ENCODE peak calls at places on chromosomes 6 and 20, in four cellular contexts. E is SK-N-SH, O is sigmoid colon, P is GM12878. Y is an unnamed sample. For H3K4me1, the result is how much of the 10 kb centered on the place peaks cover.

GRCh38 chr20:50588034-50588736 is 78.0 kb downstream of the PTPN1 start:
- DNase-seq in E (peak), P (no peak), O (peak), Y (peak)

GRCh38 chr6:121645100-121645745 is 209.8 kb downstream of the GJA1 start:
- DNase-seq in E (no peak), O (no peak), P (no peak), Y (no peak)

GRCh38 chr20:51340451-51340840 is 202.1 kb downstream of the NFATC2 start:
- DNase-seq in E (no peak), P (no peak), O (no peak), Y (no peak)

GRCh38 chr6:166927240-166927941 is 29.0 kb downstream of the RNASET2 start:
- DNase-seq in O (no peak), P (no peak), E (no peak), Y (no peak)

GRCh38 chr6:72626126-72626525 is 4.3 kb downstream of the KCNQ5 start:
- DNase-seq in E (no peak), O (no peak), P (peak), Y (no peak)

GRCh38 chr6:3568396-3569082 is 111.7 kb upstream of the SLC22A23 start:
- DNase-seq in P (no peak), E (peak), O (no peak), Y (no peak)

GRCh38 chr6:92848901-92849300 is 570.5 kb downstream of the EPHA7 start:
- DNase-seq in P (no peak), E (no peak), O (no peak), Y (no peak)

GRCh38 chr6:85364354-85364753 is 85.5 kb upstream of the NT5E start:
- DNase-seq in P (no peak), O (no peak), E (no peak), Y (no peak)

GRCh38 chr6:16320533-16321340 is 82.3 kb downstream of the GMPR start:
- DNase-seq in O (no peak), P (no peak), E (no peak), Y (no peak)

GRCh38 chr6:24520929-24521546 is 26.3 kb downstream of the ALDH5A1 start:
- DNase-seq in P (no peak), E (peak), O (no peak), Y (peak)

GRCh38 chr6:42075159-42075838 is 25.0 kb downstream of the TAF8 start:
- DNase-seq in P (no peak), E (peak), O (peak), Y (peak)

GRCh38 chr6:26211963-26212362 is 124.7 kb downstream of the HFE start:
- DNase-seq in O (no peak), P (no peak), E (no peak), Y (no peak)

GRCh38 chr6:150857062-150857905 is 8.2 kb upstream of the MTHFD1L start:
- DNase-seq in O (no peak), P (no peak), E (no peak), Y (no peak)

GRCh38 chr6:43070028-43070632 is 6.0 kb upstream of the PTK7 start:
- DNase-seq in E (peak), P (no peak), O (no peak), Y (no peak)

GRCh38 chr20:59933296-59933848 is at the start of gene SYCP2:
- DNase-seq in P (no peak), E (peak), O (peak), Y (peak)

GRCh38 chr6:42113929-42114636 is 28.3 kb downstream of the C6orf132 start:
- DNase-seq in E (no peak), P (no peak), O (no peak), Y (no peak)

GRCh38 chr6:155850408-155850841 is 394.8 kb upstream of the NOX3 start:
- DNase-seq in P (no peak), E (no peak), O (no peak), Y (no peak)

GRCh38 chr6:31972709-31973350 is 892 bp upstream of the DXO start:
- DNase-seq in P (no peak), O (no peak), E (no peak), Y (no peak)

GRCh38 chr6:119040229-119040628 is 38.2 kb downstream of the FAM184A start:
- DNase-seq in P (no peak), O (no peak), E (no peak), Y (no peak)

GRCh38 chr6:16196260-16196914 is 42.0 kb upstream of the GMPR start:
- DNase-seq in E (no peak), P (no peak), O (no peak), Y (no peak)

GRCh38 chr20:6637160-6637579 is 130.3 kb upstream of the BMP2 start:
- DNase-seq in E (no peak), O (no peak), P (no peak), Y (no peak)

GRCh38 chr6:163579111-163579879 is 164.8 kb downstream of the QKI start:
- DNase-seq in O (no peak), E (no peak), P (no peak), Y (no peak)

GRCh38 chr6:24927234-24927955 is 8.4 kb downstream of the RIPOR2 start:
- DNase-seq in E (no peak), P (no peak), O (no peak), Y (no peak)

GRCh38 chr6:25670208-25670607 is 18.2 kb downstream of the SCGN start:
- DNase-seq in E (no peak), P (no peak), O (no peak), Y (no peak)

GRCh38 chr6:11685411-11686093 is 93.1 kb downstream of the ADTRP start:
- DNase-seq in P (no peak), O (no peak), E (no peak), Y (no peak)

GRCh38 chr20:59006864-59007757 is at the start of gene CTSZ:
- DNase-seq in E (no peak), P (no peak), O (peak), Y (peak)

GRCh38 chr20:6590891-6591679 is 176.4 kb upstream of the BMP2 start:
- DNase-seq in E (no peak), P (no peak), O (no peak), Y (no peak)

GRCh38 chr6:161027385-161027784 is 35.8 kb downstream of the MAP3K4 start:
- DNase-seq in E (no peak), P (no peak), O (no peak), Y (no peak)

GRCh38 chr6:8589941-8590676 is 154.8 kb upstream of the SLC35B3 start:
- DNase-seq in O (no peak), P (no peak), E (peak), Y (no peak)

GRCh38 chr6:112086744-112087135 is 542 bp downstream of the TUBE1 start:
- DNase-seq in E (peak), P (peak), O (no peak), Y (no peak)

GRCh38 chr20:5309971-5310370 is 6.8 kb downstream of the PROKR2 start:
- DNase-seq in O (no peak), E (no peak), P (no peak), Y (no peak)

GRCh38 chr6:106631356-106631755 is 2.0 kb downstream of the QRSL1 start:
- DNase-seq in O (no peak), E (no peak), P (no peak), Y (no peak)
- H3K4me1 ChIP-seq in O (under half), E (under half), P (under half), Y (under half)

GRCh38 chr6:144150673-144151009 is 324 bp downstream of the STX11 start:
- DNase-seq in E (no peak), P (no peak), O (no peak), Y (no peak)

GRCh38 chr6:144152334-144152900 is 2.1 kb downstream of the STX11 start:
- DNase-seq in O (no peak), E (no peak), P (no peak), Y (no peak)

GRCh38 chr6:144149558-144149893 is 791 bp upstream of the STX11 start:
- DNase-seq in P (no peak), E (no peak), O (no peak), Y (no peak)

GRCh38 chr6:144149894-144150672 is at the start of gene STX11:
- DNase-seq in E (peak), O (peak), P (peak), Y (peak)

DNA sequence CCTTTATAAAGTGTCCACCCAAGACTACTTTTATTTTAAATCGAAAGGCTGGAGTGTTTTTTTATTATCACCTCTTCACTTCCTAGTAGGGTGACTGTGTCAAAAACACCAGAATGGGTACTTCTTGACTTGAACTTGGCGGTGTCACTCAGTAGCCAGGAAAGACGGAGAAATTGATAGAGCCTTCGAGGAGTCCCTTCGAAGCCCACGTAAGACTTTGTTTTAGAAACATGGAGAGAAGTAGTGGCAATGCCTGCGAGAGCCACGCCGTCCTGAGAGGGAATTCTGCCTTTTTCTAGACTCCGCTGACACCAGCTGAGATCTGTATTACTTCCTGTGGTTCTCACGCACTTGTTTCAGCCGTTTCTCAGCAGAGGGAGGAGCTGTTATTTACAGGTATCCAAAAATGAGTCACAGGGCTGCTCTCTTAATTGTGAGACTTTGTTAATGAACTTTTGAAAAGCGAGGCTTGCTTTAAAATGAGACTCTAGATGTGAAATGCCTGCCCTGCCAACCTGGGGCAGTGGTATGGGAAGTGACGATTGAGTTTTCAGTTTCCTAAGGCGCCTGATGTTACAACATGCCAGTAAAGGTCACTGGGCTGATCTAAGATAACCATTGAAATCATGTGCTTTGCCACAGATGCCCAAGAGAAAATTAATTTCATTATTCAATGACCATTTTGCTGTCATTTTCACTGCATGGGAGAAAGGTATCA is 852 bp downstream of the STX11 start:
- DNase-seq in E (no peak), P (peak), O (no peak), Y (no peak)
- TF ChIP-seq POLR2AphosphoS5 in E (no peak), P (peak), O (peak), Y (no peak)

GRCh38 chr6:48111575-48111974 is 578 bp upstream of the PTCHD4 start:
- DNase-seq in E (no peak), P (no peak), O (no peak), Y (no peak)
- TF ChIP-seq EP300 in E (no peak), P (no peak), O (no peak), Y (no peak)

DNA sequence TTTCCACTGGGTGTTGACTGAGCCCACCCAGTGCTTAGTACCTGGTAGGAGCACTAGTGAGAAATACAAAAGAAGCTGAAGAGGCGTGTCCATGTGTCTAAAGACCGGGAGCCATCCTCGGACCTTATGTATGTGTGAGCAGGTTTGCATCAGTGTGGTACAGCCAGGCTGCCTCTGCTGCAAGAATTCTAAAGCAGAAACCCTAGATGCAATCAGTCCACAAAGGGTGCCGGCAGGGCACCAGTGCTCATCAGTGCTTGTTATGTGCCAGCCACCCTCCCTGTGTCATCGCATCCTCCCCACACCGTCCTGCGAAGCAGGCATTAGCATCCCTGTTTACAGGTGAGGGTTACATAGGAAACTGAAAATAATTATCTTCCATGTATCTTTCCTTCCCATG is 98.7 kb downstream of the TCP11 start:
- DNase-seq in P (no peak), E (no peak), O (peak), Y (no peak)
- H3K4me1 ChIP-seq in P (under half), E (under half), O (half or more), Y (half or more)

DNA sequence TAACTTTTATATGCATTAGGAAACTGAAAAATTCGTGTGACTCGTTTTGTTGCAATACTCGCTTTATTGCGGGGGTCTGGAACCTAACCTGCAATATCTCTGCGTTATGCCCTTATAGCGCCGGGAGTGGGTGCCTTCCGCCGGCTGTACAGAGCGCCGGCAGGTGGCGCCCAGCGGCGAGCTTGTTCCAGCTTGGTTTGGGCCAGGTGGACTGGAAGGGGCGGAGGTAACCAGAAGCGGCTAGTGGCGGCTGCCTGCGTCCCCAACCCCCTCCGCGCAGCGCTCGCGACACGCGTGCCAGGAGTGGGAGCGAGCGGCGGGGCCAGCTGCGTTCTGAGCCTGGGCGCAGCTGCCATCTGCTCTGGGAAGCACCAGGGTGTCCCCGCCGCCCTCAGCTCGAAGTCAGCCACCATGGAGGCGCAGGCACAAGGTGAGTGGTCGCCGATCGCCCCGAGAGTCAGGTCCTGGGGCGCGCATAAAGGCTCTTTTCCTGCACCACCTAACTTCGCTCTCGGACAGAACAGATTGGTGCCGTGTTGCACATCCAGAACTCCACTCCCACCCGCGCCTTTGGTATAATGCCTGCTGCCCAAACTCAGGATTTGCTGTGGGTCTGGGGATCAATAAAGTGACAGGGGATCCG is at the start of gene TPD52L1:
- DNase-seq in O (peak), P (no peak), E (peak), Y (peak)
- TF ChIP-seq POLR2AphosphoS5 in O (peak), P (no peak), E (no peak), Y (peak)

GRCh38 chr6:137968468-137968804 is 101.4 kb downstream of the TNFAIP3 start:
- DNase-seq in O (no peak), P (no peak), E (no peak), Y (no peak)

GRCh38 chr6:137970368-137970767 is 103.3 kb downstream of the TNFAIP3 start:
- DNase-seq in P (no peak), O (no peak), E (no peak), Y (no peak)

GRCh38 chr6:137967689-137968467 is 100.8 kb downstream of the TNFAIP3 start:
- DNase-seq in P (no peak), O (no peak), E (no peak), Y (no peak)

GRCh38 chr6:137969874-137970273 is 102.8 kb downstream of the TNFAIP3 start:
- DNase-seq in E (no peak), O (no peak), P (no peak), Y (no peak)

GRCh38 chr6:137968901-137969300 is 101.8 kb downstream of the TNFAIP3 start:
- DNase-seq in O (no peak), P (no peak), E (no peak), Y (no peak)
- TF ChIP-seq EP300 in O (no peak), P (no peak), E (no peak), Y (no peak)

DNA sequence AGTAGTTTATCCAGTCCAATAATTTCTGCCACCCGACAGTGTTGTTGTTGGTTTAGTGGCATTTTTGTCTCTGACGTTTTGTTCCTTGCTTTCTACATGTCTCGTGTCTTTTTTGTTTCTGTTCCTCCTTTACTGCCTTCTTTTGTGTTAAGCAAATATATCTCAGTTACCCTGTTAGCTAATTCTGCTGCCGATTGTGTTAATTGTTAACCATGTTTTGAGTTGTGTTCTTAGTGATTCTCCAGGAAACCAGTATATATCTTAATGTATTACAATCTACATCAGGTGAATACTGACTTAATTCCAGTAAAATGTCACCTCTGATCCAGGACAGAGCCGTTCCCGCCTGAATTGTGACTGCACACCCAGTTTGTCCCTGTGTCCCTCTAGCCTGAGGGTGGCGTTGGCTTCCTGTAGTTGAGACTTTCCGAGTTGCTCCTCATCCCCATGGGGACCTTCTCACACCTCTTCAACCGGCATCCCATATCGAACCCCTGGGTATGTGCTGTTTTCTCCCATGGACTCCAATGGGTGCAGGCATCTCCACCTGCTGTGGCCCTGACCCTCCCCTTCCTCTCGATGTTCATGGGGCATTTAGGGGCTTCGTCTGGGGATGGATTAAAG is 35.8 kb upstream of the BHLHE23 start:
- DNase-seq in P (peak), O (no peak), E (no peak), Y (no peak)
- H3K4me1 ChIP-seq in P (under half), O (under half), E (under half), Y (under half)